ENCODE peak calls at places on chromosomes 6 and 20, in nine cellular contexts. T is lower leg skin, N is psoas muscle, Z is GM10248, X is fibroblast of lung, Q is right atrium auricular region, R is GM06990, I is fibroblast of mammary gland, J is choroid plexus epithelial cell. A is an unnamed sample.

GRCh38 chr6:48117246-48117645 is 6.2 kb upstream of the PTCHD4 start:
- DNase-seq in N (no peak), I (no peak), T (no peak), X (no peak), Q (no peak), J (no peak), Z (no peak), R (no peak), A (no peak)

GRCh38 chr6:10190042-10190441 is 224.8 kb downstream of the TFAP2A start:
- DNase-seq in I (no peak), J (no peak), X (no peak), N (no peak), R (no peak), Q (no peak), T (no peak), Z (no peak), A (no peak)

GRCh38 chr6:20952605-20953004 is 418.3 kb downstream of the CDKAL1 start:
- DNase-seq in J (peak), Z (no peak), Q (no peak), N (no peak), I (peak), T (no peak), R (no peak), X (peak), A (no peak)

GRCh38 chr20:25065625-25066338 is 7.8 kb upstream of the ACSS1 start:
- DNase-seq in J (peak), N (peak), R (no peak), X (peak), Z (peak), Q (no peak), I (peak), T (peak), A (peak)

GRCh38 chr20:59912609-59913008 is 20.8 kb downstream of the SYCP2 start:
- DNase-seq in X (no peak), Q (no peak), T (no peak), I (no peak), J (no peak), N (no peak), R (no peak), Z (no peak), A (no peak)

GRCh38 chr6:43748765-43749164 is 21.2 kb upstream of the VEGFA start:
- DNase-seq in X (no peak), R (no peak), Z (no peak), T (peak), J (no peak), Q (no peak), I (no peak), N (no peak), A (no peak)

GRCh38 chr6:17432356-17432755 is 39.0 kb downstream of the CAP2 start:
- DNase-seq in X (peak), I (peak), R (no peak), Q (no peak), N (no peak), Z (no peak), T (no peak), J (peak), A (no peak)

GRCh38 chr6:148513145-148514071 is 170.8 kb downstream of the SASH1 start:
- DNase-seq in X (peak), Z (no peak), J (peak), R (no peak), I (peak), T (no peak), N (peak), Q (no peak), A (no peak)

GRCh38 chr6:144714031-144714732 is 429.0 kb downstream of the UTRN start:
- DNase-seq in R (no peak), T (no peak), N (no peak), Z (no peak), I (no peak), Q (no peak), J (no peak), X (no peak), A (no peak)

GRCh38 chr6:109523478-109523877 is 40.5 kb upstream of the ZBTB24 start:
- DNase-seq in R (no peak), J (peak), N (no peak), Z (no peak), Q (no peak), I (peak), X (peak), T (no peak), A (no peak)

GRCh38 chr20:59153355-59153681 is 10.3 kb upstream of the ZNF831 start:
- DNase-seq in R (no peak), J (no peak), I (no peak), Q (no peak), Z (no peak), X (no peak), T (peak), N (peak), A (no peak)

GRCh38 chr20:48040051-48040450 is 254.8 kb upstream of the SULF2 start:
- DNase-seq in R (no peak), J (no peak), I (no peak), N (no peak), T (no peak), Z (no peak), X (no peak), Q (no peak), A (no peak)

GRCh38 chr6:112207773-112208172 is 46.6 kb downstream of the LAMA4 start:
- DNase-seq in T (no peak), R (no peak), Q (no peak), N (no peak), Z (no peak), J (no peak), I (no peak), X (no peak), A (no peak)
- TF ChIP-seq CTCF in T (no peak), R (no peak), Q (no peak), N (no peak), Z (no peak), J (no peak), I (no peak), X (no peak), A (no peak)

DNA sequence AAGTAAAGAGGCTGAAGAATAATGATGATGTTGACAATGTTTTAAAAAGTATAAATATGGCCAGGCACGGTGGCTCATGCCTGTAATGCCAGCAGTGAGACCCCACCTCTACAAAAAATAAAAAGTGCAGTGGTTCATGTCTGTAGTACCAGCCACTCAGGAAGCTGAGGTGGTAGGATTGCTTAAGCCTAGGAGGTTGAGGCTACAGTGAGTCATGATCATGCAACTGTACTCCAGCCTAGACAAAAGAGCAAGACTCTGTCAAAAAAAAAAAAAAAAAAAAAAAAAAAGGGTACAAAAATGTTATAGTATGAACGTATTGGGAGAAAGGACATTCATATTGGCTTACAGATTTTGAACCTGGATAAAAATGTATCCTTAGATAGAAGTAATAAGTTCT is 543.1 kb upstream of the IRAK1BP1 start:
- DNase-seq in Z (no peak), I (peak), X (no peak), Q (no peak), N (no peak), R (no peak), J (peak), T (no peak), A (no peak)
- TF ChIP-seq CTCF in Z (no peak), I (no peak), X (no peak), Q (no peak), N (no peak), R (no peak), J (no peak), T (no peak), A (no peak)

DNA sequence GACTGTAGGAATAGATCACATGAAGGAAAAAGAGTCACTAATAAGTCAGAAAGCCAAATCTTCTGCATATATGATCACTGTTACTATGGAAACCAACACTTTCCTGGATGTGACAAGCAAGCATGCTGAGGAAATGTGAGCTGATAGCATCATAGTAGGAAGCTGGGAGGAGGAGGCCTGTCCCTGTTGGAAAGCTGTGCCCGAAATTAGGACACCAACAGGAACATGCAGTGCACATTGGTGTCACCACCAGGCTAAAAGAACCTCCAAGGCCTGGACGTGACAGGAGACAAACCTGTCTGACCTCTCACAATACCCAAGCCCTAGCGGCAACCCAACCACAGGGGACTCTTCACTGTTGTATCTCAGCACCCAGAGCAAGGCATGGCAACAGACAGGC is 181.9 kb upstream of the PCSK2 start:
- DNase-seq in Z (no peak), R (no peak), I (no peak), J (no peak), Q (no peak), T (no peak), X (no peak), N (no peak), A (no peak)
- TF ChIP-seq CTCF in Z (no peak), R (no peak), I (no peak), J (no peak), Q (no peak), T (no peak), X (no peak), N (no peak), A (no peak)

GRCh38 chr20:17655865-17656489 is 26.1 kb downstream of the RRBP1 start:
- DNase-seq in X (no peak), Q (no peak), N (peak), T (no peak), I (peak), Z (no peak), J (peak), R (no peak), A (peak)

GRCh38 chr20:17653835-17654648 is 28.0 kb downstream of the RRBP1 start:
- DNase-seq in Q (no peak), N (peak), Z (no peak), I (no peak), J (no peak), R (no peak), T (no peak), X (no peak), A (peak)

GRCh38 chr20:17657079-17657825 is 24.8 kb downstream of the RRBP1 start:
- DNase-seq in R (no peak), T (no peak), Q (no peak), N (no peak), I (no peak), X (no peak), J (no peak), Z (no peak), A (no peak)

GRCh38 chr20:17654649-17655285 is 27.3 kb downstream of the RRBP1 start:
- DNase-seq in T (no peak), Q (no peak), Z (no peak), I (peak), R (no peak), J (peak), X (peak), N (peak), A (peak)

GRCh38 chr20:17655286-17655651 is 26.8 kb downstream of the RRBP1 start:
- DNase-seq in J (peak), Z (no peak), R (no peak), X (no peak), I (no peak), Q (no peak), N (peak), T (no peak), A (peak)
- TF ChIP-seq CTCF in J (no peak), Z (no peak), R (no peak), X (no peak), I (no peak), Q (no peak), N (no peak), T (no peak), A (no peak)

DNA sequence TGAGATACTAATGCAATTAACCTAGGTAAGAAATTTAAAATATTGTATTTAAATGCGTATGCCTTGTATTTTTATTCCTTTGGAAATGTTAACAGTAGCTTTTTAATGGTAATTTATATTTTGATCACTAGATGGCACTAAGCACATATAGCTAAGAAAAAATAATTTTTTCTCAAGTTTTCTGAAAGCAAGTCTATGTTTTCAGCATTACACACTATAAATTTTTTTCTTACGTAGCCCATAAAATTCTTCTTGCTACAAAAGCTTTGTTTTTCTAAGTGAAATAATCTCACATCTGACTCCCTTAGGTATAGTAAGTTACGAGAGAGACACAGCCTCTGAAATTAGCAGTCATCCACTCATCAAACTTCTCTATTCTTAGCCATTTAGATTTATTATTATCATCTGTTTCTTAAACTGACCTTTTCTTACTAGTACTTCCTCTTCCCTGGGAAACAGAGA is 35.7 kb downstream of the TSPYL4 start:
- DNase-seq in Z (no peak), I (peak), Q (no peak), R (no peak), N (no peak), J (peak), T (no peak), X (peak), A (no peak)
- TF ChIP-seq CTCF in Z (peak), I (peak), Q (peak), R (peak), N (peak), J (peak), T (no peak), X (no peak), A (peak)

GRCh38 chr6:155247618-155248017 is 16.2 kb upstream of the CLDN20 start:
- DNase-seq in X (peak), R (no peak), J (peak), Z (no peak), T (peak), I (peak), Q (peak), N (no peak), A (no peak)

GRCh38 chr6:155252581-155252980 is 11.2 kb upstream of the CLDN20 start:
- DNase-seq in X (no peak), Q (peak), I (no peak), T (peak), R (no peak), Z (no peak), J (no peak), N (no peak), A (no peak)

GRCh38 chr6:155248021-155249001 is 15.5 kb upstream of the CLDN20 start:
- DNase-seq in X (peak), J (peak), T (peak), Q (no peak), N (no peak), R (no peak), I (peak), Z (peak), A (peak)

GRCh38 chr6:155253337-155253736 is 10.5 kb upstream of the CLDN20 start:
- DNase-seq in Z (no peak), X (no peak), R (no peak), J (no peak), T (no peak), I (no peak), Q (no peak), N (no peak), A (no peak)

GRCh38 chr6:155250701-155251381 is 13.0 kb upstream of the CLDN20 start:
- DNase-seq in N (no peak), Q (peak), I (no peak), J (no peak), Z (no peak), R (no peak), X (no peak), T (peak), A (no peak)
- TF ChIP-seq CTCF in N (no peak), Q (no peak), I (no peak), J (no peak), Z (no peak), R (no peak), X (no peak), T (no peak), A (no peak)

DNA sequence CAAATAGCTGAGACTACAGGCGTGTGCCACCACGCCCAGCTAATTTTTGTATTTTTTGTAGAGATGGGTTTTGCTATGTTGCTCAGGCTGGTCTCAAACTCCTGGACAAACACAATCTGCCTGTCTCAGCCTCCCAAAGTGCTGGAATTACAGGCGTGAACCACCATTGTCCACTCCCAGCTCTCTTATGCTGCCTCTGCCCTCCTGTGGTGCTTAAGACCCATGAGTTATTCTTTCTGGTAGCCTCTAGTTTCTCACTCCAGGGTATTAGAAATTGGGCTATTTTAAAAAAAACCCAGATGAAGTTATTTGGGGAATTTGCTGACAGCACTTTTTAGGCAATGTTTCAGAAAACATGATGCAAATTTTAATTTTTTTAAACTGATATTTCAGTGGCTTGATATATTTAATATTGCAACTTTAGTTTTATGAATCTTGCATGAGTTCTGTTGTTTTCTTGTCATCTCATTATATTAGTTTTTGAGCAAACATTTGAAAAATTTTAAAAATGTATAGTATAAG is 114.0 kb upstream of the FOXO3 start:
- DNase-seq in T (no peak), R (no peak), Z (no peak), X (no peak), I (no peak), N (no peak), J (peak), Q (no peak), A (no peak)
- TF ChIP-seq CTCF in T (no peak), R (no peak), Z (no peak), X (no peak), I (no peak), N (no peak), J (peak), Q (no peak), A (no peak)

A was measured in GM13976.